ENCODE peak calls at places on chromosomes 11 and 22, in four cellular contexts. N, A, S and C are unnamed samples.

GRCh38 chr22:45418056-45418769 is 4.7 kb downstream of the RIBC2 start:
- DNase-seq in N (no peak), A (no peak), S (no peak), C (no peak)

GRCh38 chr11:57405271-57405890 is 14.9 kb upstream of the PRG2 start:
- DNase-seq in N (peak; percentile 61), A (no peak), S (no peak), C (no peak)

GRCh38 chr11:96393753-96394348 is 4.0 kb downstream of the JRKL start:
- DNase-seq in N (no peak), A (no peak), S (no peak), C (no peak)

GRCh38 chr22:44396727-44397722 is 84.3 kb upstream of the SHISAL1 start:
- DNase-seq in N (peak; percentile 42), A (no peak), S (no peak), C (peak; percentile 19)

GRCh38 chr11:59175104-59175503 is 3.2 kb downstream of the DTX4 start:
- DNase-seq in N (no peak), A (no peak), S (no peak), C (no peak)

GRCh38 chr22:21075516-21076138 is 29.9 kb downstream of the LRRC74B start:
- DNase-seq in N (no peak), A (no peak), S (no peak), C (no peak)

GRCh38 chr11:61007383-61007970 is 36.0 kb downstream of the CD6 start:
- DNase-seq in N (no peak), A (no peak), S (no peak), C (no peak)

GRCh38 chr11:119850822-119851409 is 121.9 kb upstream of the NECTIN1 start:
- DNase-seq in N (no peak), A (no peak), S (no peak), C (no peak)

GRCh38 chr11:46972343-46972742 is 35.8 kb downstream of the CSTPP1 start:
- DNase-seq in N (no peak), A (no peak), S (no peak), C (no peak)

GRCh38 chr11:92632510-92632909 is 336.9 kb upstream of the MTNR1B start:
- DNase-seq in N (no peak), A (no peak), S (no peak), C (no peak)

GRCh38 chr11:66044757-66045156 is 4.2 kb downstream of the GAL3ST3 start:
- DNase-seq in N (no peak), A (no peak), S (no peak), C (no peak)

GRCh38 chr11:47413908-47414684 is 5.7 kb downstream of the SLC39A13 start:
- DNase-seq in N (no peak), A (peak; percentile 74), S (peak; percentile 62), C (no peak)

GRCh38 chr11:46162700-46163099 is 41.4 kb upstream of the PHF21A start:
- DNase-seq in N (no peak), A (no peak), S (no peak), C (no peak)

GRCh38 chr11:831132-831864 is 1.5 kb upstream of the CD151 start:
- DNase-seq in N (no peak), A (no peak), S (no peak), C (no peak)

GRCh38 chr11:3184732-3185347 is 19.7 kb upstream of the OSBPL5 start:
- DNase-seq in N (no peak), A (no peak), S (no peak), C (peak; percentile 31)

GRCh38 chr11:23897453-23898289 is 599.2 kb upstream of the LUZP2 start:
- DNase-seq in N (no peak), A (no peak), S (no peak), C (no peak)

GRCh38 chr22:39434243-39434653 is 22.6 kb upstream of the MGAT3 start:
- DNase-seq in N (peak; percentile 74), A (peak; percentile 64), S (no peak), C (no peak)

GRCh38 chr11:117885777-117886176 is 9.3 kb upstream of the FXYD6 start:
- DNase-seq in N (peak; percentile 73), A (peak; percentile 61), S (peak; percentile 87), C (no peak)

GRCh38 chr11:36452231-36452630 is 57.8 kb downstream of the TRAF6 start:
- DNase-seq in N (no peak), A (no peak), S (no peak), C (no peak)

GRCh38 chr11:16912607-16913006 is 101.6 kb downstream of the PLEKHA7 start:
- DNase-seq in N (no peak), A (no peak), S (no peak), C (no peak)

GRCh38 chr11:71304491-71304890 is 52.1 kb upstream of the SHANK2 start:
- DNase-seq in N (peak; percentile 32), A (no peak), S (no peak), C (no peak)

GRCh38 chr22:44450503-44450902 is 47.5 kb downstream of the RTL6 start:
- DNase-seq in N (no peak), A (no peak), S (no peak), C (no peak)

GRCh38 chr22:49006207-49007012 is 821.3 kb downstream of the BRD1 start:
- DNase-seq in N (peak; percentile 52), A (no peak), S (no peak), C (no peak)

GRCh38 chr11:36657610-36658225 is 59.7 kb upstream of the RAG2 start:
- DNase-seq in N (no peak), A (no peak), S (no peak), C (no peak)

GRCh38 chr22:46757104-46757503 is 5.3 kb upstream of the TBC1D22A start:
- DNase-seq in N (no peak), A (no peak), S (no peak), C (no peak)

GRCh38 chr11:70437111-70437784 is 38.9 kb downstream of the CTTN start:
- DNase-seq in N (no peak), A (no peak), S (no peak), C (peak; percentile 64)

GRCh38 chr11:77198440-77198849 is 70.4 kb downstream of the MYO7A start:
- DNase-seq in N (no peak), A (no peak), S (no peak), C (peak; percentile 28)

GRCh38 chr22:21104126-21104691 is 58.5 kb downstream of the LRRC74B start:
- DNase-seq in N (no peak), A (no peak), S (no peak), C (no peak)

GRCh38 chr11:81002374-81002773 is 1561.5 kb upstream of the TENM4 start:
- DNase-seq in N (no peak), A (no peak), S (no peak), C (no peak)

GRCh38 chr11:19226378-19227195 is 14.2 kb downstream of the E2F8 start:
- DNase-seq in N (no peak), A (no peak), S (no peak), C (no peak)

GRCh38 chr11:89529619-89530018 is 38.4 kb upstream of the NOX4 start:
- DNase-seq in N (no peak), A (no peak), S (no peak), C (no peak)

GRCh38 chr11:10263929-10264328 is 30.1 kb downstream of the SBF2 start:
- DNase-seq in N (no peak), A (no peak), S (no peak), C (no peak)

GRCh38 chr11:34890089-34890488 is 26.1 kb downstream of the APIP start:
- DNase-seq in N (no peak), A (no peak), S (no peak), C (no peak)
- TF ChIP-seq CTCF in N (peak; percentile 18), A (no peak), S (no peak), C (no peak)

DNA sequence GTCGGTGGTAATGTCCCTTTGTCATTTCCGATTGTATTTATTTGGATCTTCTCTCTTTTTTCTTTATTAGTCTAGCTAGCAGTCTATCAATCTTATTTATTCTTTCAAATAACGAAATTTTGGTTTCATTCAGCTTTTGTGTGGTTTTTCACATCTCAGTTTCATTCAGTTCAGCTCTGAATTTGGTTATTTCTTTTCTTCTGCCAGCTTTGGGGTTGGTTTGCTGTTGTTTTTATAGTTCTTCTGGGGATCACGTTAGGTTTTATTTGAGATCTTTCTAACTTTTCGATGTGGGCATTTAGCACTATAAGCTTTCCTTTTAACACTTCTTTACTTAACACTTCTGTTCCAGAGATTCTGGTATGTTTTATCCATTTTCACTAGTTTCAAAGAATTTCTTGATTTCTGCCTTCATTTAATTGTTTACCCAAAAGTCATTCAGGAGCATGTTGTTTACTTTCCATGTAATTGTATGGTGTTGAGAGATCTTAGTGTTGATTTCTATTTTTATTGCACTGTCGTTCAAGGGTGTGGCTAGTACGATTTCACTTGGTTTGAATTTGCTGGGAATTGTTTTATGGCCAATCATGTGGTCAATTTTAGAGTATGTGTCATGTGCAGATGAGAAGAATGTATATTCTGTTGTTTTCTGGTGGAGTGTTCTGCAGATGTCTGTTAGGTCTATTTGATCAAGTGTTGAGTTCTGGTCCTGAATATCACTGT is 7.7 kb upstream of the SCGB1D1 start:
- DNase-seq in N (no peak), A (no peak), S (no peak), C (no peak)
- H3K36me3 ChIP-seq in N (no peaks in the 10 kb centered on the region), A (no peaks in the 10 kb centered on the region), S (no peaks in the 10 kb centered on the region), C (no peaks in the 10 kb centered on the region)

GRCh38 chr11:108931168-108931567 is 266.3 kb downstream of the DDX10 start:
- DNase-seq in N (no peak), A (no peak), S (no peak), C (no peak)

GRCh38 chr11:108926522-108927380 is 261.9 kb downstream of the DDX10 start:
- DNase-seq in N (no peak), A (no peak), S (no peak), C (no peak)

GRCh38 chr11:108929241-108929640 is 264.4 kb downstream of the DDX10 start:
- DNase-seq in N (no peak), A (no peak), S (no peak), C (no peak)

GRCh38 chr11:108923413-108923812 is 258.5 kb downstream of the DDX10 start:
- DNase-seq in N (no peak), A (no peak), S (no peak), C (no peak)

GRCh38 chr11:108927791-108928545 is 263.1 kb downstream of the DDX10 start:
- DNase-seq in N (no peak), A (no peak), S (no peak), C (no peak)
- H3K4me1 ChIP-seq in N (peaks cover 9% of the 10 kb centered on the region), A (peaks cover 9% of the 10 kb centered on the region), S (no peaks in the 10 kb centered on the region), C (no peaks in the 10 kb centered on the region)

GRCh38 chr11:134399293-134399654 is 12.8 kb downstream of the B3GAT1 start:
- DNase-seq in N (no peak), A (no peak), S (no peak), C (no peak)

GRCh38 chr11:134401825-134402809 is 9.9 kb downstream of the B3GAT1 start:
- DNase-seq in N (no peak), A (no peak), S (no peak), C (no peak)

GRCh38 chr11:134398079-134398444 is 14.0 kb downstream of the B3GAT1 start:
- DNase-seq in N (no peak), A (no peak), S (no peak), C (no peak)

GRCh38 chr11:134398644-134399292 is 13.3 kb downstream of the B3GAT1 start:
- DNase-seq in N (no peak), A (no peak), S (no peak), C (no peak)

GRCh38 chr11:134399996-134400395 is 12.0 kb downstream of the B3GAT1 start:
- DNase-seq in N (no peak), A (no peak), S (no peak), C (no peak)
- TF ChIP-seq CTCF in N (no peak), A (no peak), S (no peak), C (no peak)

DNA sequence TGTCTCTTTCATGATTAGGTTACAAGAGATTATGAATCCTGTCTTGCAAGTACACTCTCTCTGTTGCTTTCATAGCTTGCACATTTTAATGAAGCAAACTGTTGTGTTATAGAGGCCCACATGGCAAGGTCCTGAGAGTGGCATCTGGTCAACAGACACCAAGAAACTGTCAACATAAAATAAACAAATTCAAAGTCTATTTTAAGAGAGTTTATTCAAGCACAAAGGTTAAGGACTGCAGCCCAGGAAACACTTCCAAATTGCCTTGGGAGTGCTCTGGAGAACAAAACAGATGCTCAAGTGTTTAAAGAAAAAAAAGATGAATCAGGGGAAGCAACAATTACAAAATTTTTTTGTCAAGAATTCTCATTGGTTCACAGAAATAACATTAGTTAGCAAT is 54.7 kb downstream of the CTSC start:
- DNase-seq in N (no peak), A (no peak), S (no peak), C (no peak)
- H3K36me3 ChIP-seq in N (no peaks in the 10 kb centered on the region), A (no peaks in the 10 kb centered on the region), S (no peaks in the 10 kb centered on the region), C (no peaks in the 10 kb centered on the region)